ENCODE peak calls at places on chromosomes 7 and 10, in nine cellular contexts. B is transverse colon, R is WERI-Rb-1, L is brain microvascular endothelial cell, Y is BJ, D is lower lobe of right lung, G is tibial artery, A is adrenal gland, C is dorsolateral prefrontal cortex. N is an unnamed sample.

GRCh38 chr10:73992899-73993788 is 4.8 kb upstream of the VCL start:
- DNase-seq in B (no peak), R (no peak), L (peak; percentile 50), Y (no peak), D (no peak), G (no peak), A (no peak), C (no peak), N (no peak)

GRCh38 chr10:125112697-125113494 is 47.5 kb downstream of the CTBP2 start:
- DNase-seq in B (no peak), R (no peak), L (no peak), Y (no peak), D (no peak), G (peak; percentile 2), A (no peak), C (no peak), N (no peak)

GRCh38 chr10:6108631-6109443 is 20.0 kb downstream of the RBM17 start:
- DNase-seq in B (no peak), R (no peak), L (no peak), Y (no peak), D (no peak), G (no peak), A (peak; percentile 24), C (no peak), N (no peak)

GRCh38 chr7:148723846-148724245 is 25.1 kb downstream of the CUL1 start:
- DNase-seq in B (no peak), R (no peak), L (no peak), Y (no peak), D (no peak), G (no peak), A (no peak), C (no peak), N (no peak)

GRCh38 chr10:18238875-18239485 is 98.8 kb downstream of the CACNB2 start:
- DNase-seq in B (no peak), R (no peak), L (peak; percentile 23), Y (no peak), D (no peak), G (no peak), A (peak; percentile 30), C (no peak), N (no peak)

GRCh38 chr7:88859288-88859687 is 63.8 kb upstream of the TEX47 start:
- DNase-seq in B (no peak), R (no peak), L (no peak), Y (no peak), D (no peak), G (no peak), A (no peak), C (no peak), N (no peak)

GRCh38 chr10:75111367-75111905 is at the start of gene SAMD8:
- DNase-seq in B (peak; percentile 97), R (peak; percentile 97), L (peak; percentile 95), Y (peak; percentile 78), D (peak; percentile 99), G (peak; percentile 99), A (peak; percentile 98), C (peak; percentile 95), N (peak; percentile 71)

GRCh38 chr7:158676171-158676840 is 28.3 kb downstream of the NCAPG2 start:
- DNase-seq in B (no peak), R (no peak), L (peak; percentile 39), Y (no peak), D (no peak), G (no peak), A (no peak), C (no peak), N (no peak)

GRCh38 chr10:132070724-132071123 is 5.0 kb downstream of the JAKMIP3 start:
- DNase-seq in B (no peak), R (no peak), L (no peak), Y (no peak), D (no peak), G (no peak), A (no peak), C (no peak), N (no peak)

GRCh38 chr10:1308415-1308814 is 252.2 kb downstream of the WDR37 start:
- DNase-seq in B (no peak), R (no peak), L (no peak), Y (no peak), D (no peak), G (no peak), A (no peak), C (no peak), N (no peak)

GRCh38 chr7:22996470-22996869 is 17.5 kb downstream of the HYCC1 start:
- DNase-seq in B (no peak), R (no peak), L (no peak), Y (no peak), D (no peak), G (no peak), A (no peak), C (no peak), N (no peak)

GRCh38 chr7:98079891-98080653 is 26.6 kb upstream of the LMTK2 start:
- DNase-seq in B (no peak), R (no peak), L (no peak), Y (no peak), D (no peak), G (peak; percentile 6), A (no peak), C (no peak), N (no peak)

GRCh38 chr10:133229265-133230022 is 573 bp upstream of the UTF1 start:
- DNase-seq in B (no peak), R (no peak), L (no peak), Y (no peak), D (no peak), G (no peak), A (no peak), C (no peak), N (no peak)

GRCh38 chr10:132626761-132627735 is 89.5 kb downstream of the INPP5A start:
- DNase-seq in B (no peak), R (no peak), L (no peak), Y (no peak), D (no peak), G (peak; percentile 71), A (no peak), C (peak; percentile 60), N (no peak)

GRCh38 chr10:11330383-11331020 is 280.9 kb downstream of the USP6NL start:
- DNase-seq in B (no peak), R (no peak), L (peak; percentile 44), Y (peak; percentile 21), D (no peak), G (no peak), A (no peak), C (no peak), N (no peak)

GRCh38 chr7:79420464-79420863 is 33.0 kb downstream of the MAGI2 start:
- DNase-seq in B (no peak), R (no peak), L (peak; percentile 89), Y (peak; percentile 94), D (no peak), G (no peak), A (peak; percentile 46), C (no peak), N (peak; percentile 81)

GRCh38 chr10:103514244-103514643 is 20.7 kb downstream of the NEURL1 start:
- DNase-seq in B (no peak), R (no peak), L (no peak), Y (no peak), D (no peak), G (no peak), A (no peak), C (peak; percentile 6), N (no peak)

GRCh38 chr7:75064291-75064690 is 9.3 kb downstream of the RCC1L start:
- DNase-seq in B (no peak), R (no peak), L (no peak), Y (no peak), D (peak; percentile 14), G (no peak), A (no peak), C (no peak), N (no peak)

GRCh38 chr10:122730238-122730637 is 30.6 kb upstream of the C10orf120 start:
- DNase-seq in B (no peak), R (no peak), L (no peak), Y (no peak), D (no peak), G (no peak), A (no peak), C (no peak), N (no peak)
- H3K4me3 ChIP-seq in B (no peak overlapping the region), R (no peak overlapping the region), L (no peak overlapping the region), Y (no peak overlapping the region), D (no peak overlapping the region), G (no peak overlapping the region), A (no peak overlapping the region), C (no peak overlapping the region), N (no peak overlapping the region)

GRCh38 chr7:116598278-116598677 is 73.4 kb downstream of the CAV1 start:
- DNase-seq in B (no peak), R (peak; percentile 32), L (no peak), Y (no peak), D (no peak), G (no peak), A (no peak), C (peak; percentile 45), N (no peak)
- TF ChIP-seq CTCF in B (no peak), R (peak; percentile 67), L (peak; percentile 55), Y (peak; percentile 26), D (no peak), G (no peak), A (no peak), C (peak; percentile 21), N (peak; percentile 23)

DNA sequence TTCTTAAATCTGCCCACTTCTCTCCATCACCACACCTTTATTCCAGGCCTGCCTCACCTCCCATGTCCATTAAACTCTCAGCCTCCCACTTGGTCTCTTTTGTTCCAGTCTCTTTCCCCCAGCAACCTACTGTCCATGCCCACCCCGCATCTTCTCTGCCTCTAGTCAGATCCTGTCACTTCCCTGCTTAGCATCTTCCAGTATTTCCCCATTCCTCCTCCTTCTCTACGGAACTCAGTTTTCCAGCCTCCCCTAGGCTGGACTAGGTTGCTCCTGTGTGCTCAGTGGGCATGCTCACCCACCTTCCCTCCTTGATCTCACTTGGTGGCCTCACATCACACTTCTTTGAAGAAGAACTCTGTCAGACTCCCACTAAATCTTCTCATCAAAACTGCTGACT is 179.8 kb downstream of the BAMBI start:
- DNase-seq in B (no peak), R (no peak), L (no peak), Y (no peak), D (no peak), G (no peak), A (no peak), C (no peak), N (no peak)
- H3K4me3 ChIP-seq in B (no peak overlapping the region), R (no peak overlapping the region), L (no peak overlapping the region), Y (no peak overlapping the region), D (no peak overlapping the region), G (no peak overlapping the region), A (no peak overlapping the region), C (no peak overlapping the region), N (no peak overlapping the region)

DNA sequence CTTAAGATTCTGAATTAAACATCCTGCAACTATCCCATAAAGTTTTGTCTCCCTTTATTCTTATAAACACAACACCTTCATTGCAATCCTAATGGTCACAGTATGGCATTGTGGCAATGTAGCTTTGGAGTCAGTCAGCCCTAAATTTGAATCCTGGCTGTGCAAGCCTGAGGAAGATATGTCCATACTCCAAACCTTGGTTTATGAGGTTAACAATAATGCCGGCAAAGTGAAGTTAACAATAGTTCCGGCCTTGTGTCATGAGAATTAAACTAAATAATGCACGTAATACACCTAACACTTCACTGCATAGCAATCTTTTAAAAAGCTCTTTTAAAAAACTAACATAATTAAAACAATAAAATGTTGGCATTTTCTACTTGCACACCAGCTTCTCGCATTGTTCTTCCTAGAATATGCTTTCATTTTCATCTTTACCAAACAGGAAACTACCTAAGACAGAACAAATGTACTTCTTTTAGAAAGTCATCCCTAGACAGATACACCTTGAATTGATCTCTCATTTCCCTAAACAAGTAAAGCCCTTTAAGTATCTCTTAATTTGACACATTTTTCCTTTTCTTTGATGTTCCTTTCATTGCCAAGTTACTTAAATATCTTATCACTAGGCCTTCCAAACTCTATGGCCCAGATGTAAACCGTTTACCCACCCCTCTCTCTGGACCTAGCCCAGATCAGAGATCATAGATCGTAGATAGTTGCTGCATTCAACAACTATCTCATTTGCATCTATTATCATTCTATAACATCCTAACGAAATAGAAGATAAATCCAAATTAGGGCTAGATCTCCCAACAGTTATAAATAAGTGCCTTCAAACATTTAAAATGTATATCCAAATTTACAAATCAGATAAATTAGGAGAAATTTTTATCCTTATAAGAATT is 66.7 kb downstream of the CREB3L2 start:
- DNase-seq in B (no peak), R (no peak), L (no peak), Y (no peak), D (no peak), G (no peak), A (no peak), C (no peak), N (no peak)
- TF ChIP-seq CTCF in B (no peak), R (no peak), L (no peak), Y (no peak), D (no peak), G (no peak), A (no peak), C (no peak), N (no peak)